ENCODE peak calls at places on chromosomes 1 and 21, in seven cellular contexts. One of them, this sample, is unnamed.

GRCh38 chr1:67684526-67685066 is 405 bp upstream of the GADD45A start:
- DNase-seq in Caki2: no peak
- DNase-seq in stimulated activated naive CD8-positive, alpha-beta T cell treated with anti-CD3 and anti-CD28 coated beads, Interleukin-15, Interleukin-2, amounts not matched to agents 100 U/mL and 50 U/mL, for 24 hours: no peak
- DNase-seq in NB4: no peak
- DNase-seq in AG10803: no peak
- DNase-seq in C1 segment of cervical spinal cord: no peak
- DNase-seq in EH: no peak
- DNase-seq in this sample: no peak

GRCh38 chr1:230825061-230825803 is 43.1 kb downstream of the C1orf198 start:
- DNase-seq in Caki2: peak
- DNase-seq in stimulated activated naive CD8-positive, alpha-beta T cell treated with anti-CD3 and anti-CD28 coated beads, Interleukin-15, Interleukin-2, amounts not matched to agents 100 U/mL and 50 U/mL, for 24 hours: no peak
- DNase-seq in NB4: peak
- DNase-seq in AG10803: peak
- DNase-seq in C1 segment of cervical spinal cord: no peak
- DNase-seq in EH: peak
- DNase-seq in this sample: peak

GRCh38 chr1:172663726-172664125 is 4.8 kb downstream of the FASLG start:
- DNase-seq in Caki2: no peak
- DNase-seq in stimulated activated naive CD8-positive, alpha-beta T cell treated with anti-CD3 and anti-CD28 coated beads, Interleukin-15, Interleukin-2, amounts not matched to agents 100 U/mL and 50 U/mL, for 24 hours: no peak
- DNase-seq in NB4: no peak
- DNase-seq in AG10803: no peak
- DNase-seq in C1 segment of cervical spinal cord: no peak
- DNase-seq in EH: no peak
- DNase-seq in this sample: peak

GRCh38 chr1:94666797-94667196 is 125.2 kb upstream of the F3 start:
- DNase-seq in Caki2: no peak
- DNase-seq in stimulated activated naive CD8-positive, alpha-beta T cell treated with anti-CD3 and anti-CD28 coated beads, Interleukin-15, Interleukin-2, amounts not matched to agents 100 U/mL and 50 U/mL, for 24 hours: no peak
- DNase-seq in NB4: no peak
- DNase-seq in AG10803: no peak
- DNase-seq in C1 segment of cervical spinal cord: no peak
- DNase-seq in EH: no peak
- DNase-seq in this sample: no peak

GRCh38 chr1:171441278-171441677 is 44.1 kb upstream of the PRRC2C start:
- DNase-seq in Caki2: no peak
- DNase-seq in stimulated activated naive CD8-positive, alpha-beta T cell treated with anti-CD3 and anti-CD28 coated beads, Interleukin-15, Interleukin-2, amounts not matched to agents 100 U/mL and 50 U/mL, for 24 hours: no peak
- DNase-seq in NB4: no peak
- DNase-seq in AG10803: peak
- DNase-seq in C1 segment of cervical spinal cord: no peak
- DNase-seq in EH: peak
- DNase-seq in this sample: peak

GRCh38 chr1:150089846-150090520 is 22.4 kb downstream of the VPS45 start:
- DNase-seq in Caki2: no peak
- DNase-seq in stimulated activated naive CD8-positive, alpha-beta T cell treated with anti-CD3 and anti-CD28 coated beads, Interleukin-15, Interleukin-2, amounts not matched to agents 100 U/mL and 50 U/mL, for 24 hours: no peak
- DNase-seq in NB4: peak
- DNase-seq in AG10803: no peak
- DNase-seq in C1 segment of cervical spinal cord: no peak
- DNase-seq in EH: no peak
- DNase-seq in this sample: no peak

GRCh38 chr21:29825936-29826335 is 113.9 kb downstream of the GRIK1 start:
- DNase-seq in Caki2: no peak
- DNase-seq in stimulated activated naive CD8-positive, alpha-beta T cell treated with anti-CD3 and anti-CD28 coated beads, Interleukin-15, Interleukin-2, amounts not matched to agents 100 U/mL and 50 U/mL, for 24 hours: no peak
- DNase-seq in NB4: no peak
- DNase-seq in AG10803: no peak
- DNase-seq in C1 segment of cervical spinal cord: no peak
- DNase-seq in EH: no peak
- DNase-seq in this sample: no peak

GRCh38 chr1:43716559-43717281 is 9.4 kb downstream of the ST3GAL3 start:
- DNase-seq in Caki2: no peak
- DNase-seq in stimulated activated naive CD8-positive, alpha-beta T cell treated with anti-CD3 and anti-CD28 coated beads, Interleukin-15, Interleukin-2, amounts not matched to agents 100 U/mL and 50 U/mL, for 24 hours: no peak
- DNase-seq in NB4: no peak
- DNase-seq in AG10803: peak
- DNase-seq in C1 segment of cervical spinal cord: no peak
- DNase-seq in EH: no peak
- DNase-seq in this sample: no peak

GRCh38 chr1:64848812-64849211 is 103.9 kb downstream of the RAVER2 start:
- DNase-seq in Caki2: no peak
- DNase-seq in stimulated activated naive CD8-positive, alpha-beta T cell treated with anti-CD3 and anti-CD28 coated beads, Interleukin-15, Interleukin-2, amounts not matched to agents 100 U/mL and 50 U/mL, for 24 hours: no peak
- DNase-seq in NB4: no peak
- DNase-seq in AG10803: no peak
- DNase-seq in C1 segment of cervical spinal cord: no peak
- DNase-seq in EH: no peak
- DNase-seq in this sample: no peak

GRCh38 chr21:37944492-37944891 is 28.2 kb upstream of the KCNJ6 start:
- DNase-seq in Caki2: no peak
- DNase-seq in stimulated activated naive CD8-positive, alpha-beta T cell treated with anti-CD3 and anti-CD28 coated beads, Interleukin-15, Interleukin-2, amounts not matched to agents 100 U/mL and 50 U/mL, for 24 hours: no peak
- DNase-seq in NB4: no peak
- DNase-seq in AG10803: no peak
- DNase-seq in C1 segment of cervical spinal cord: no peak
- DNase-seq in EH: no peak
- DNase-seq in this sample: no peak

GRCh38 chr1:24385160-24385939 is 28.2 kb downstream of the STPG1 start:
- DNase-seq in Caki2: no peak
- DNase-seq in stimulated activated naive CD8-positive, alpha-beta T cell treated with anti-CD3 and anti-CD28 coated beads, Interleukin-15, Interleukin-2, amounts not matched to agents 100 U/mL and 50 U/mL, for 24 hours: peak
- DNase-seq in NB4: peak
- DNase-seq in AG10803: peak
- DNase-seq in C1 segment of cervical spinal cord: no peak
- DNase-seq in EH: peak
- DNase-seq in this sample: no peak

GRCh38 chr21:25421327-25422028 is 185.8 kb downstream of the MRPL39 start:
- DNase-seq in Caki2: peak
- DNase-seq in stimulated activated naive CD8-positive, alpha-beta T cell treated with anti-CD3 and anti-CD28 coated beads, Interleukin-15, Interleukin-2, amounts not matched to agents 100 U/mL and 50 U/mL, for 24 hours: peak
- DNase-seq in NB4: peak
- DNase-seq in AG10803: peak
- DNase-seq in C1 segment of cervical spinal cord: no peak
- DNase-seq in EH: peak
- DNase-seq in this sample: peak

GRCh38 chr21:43716376-43717165 is 2.4 kb upstream of the PDXK start:
- DNase-seq in Caki2: peak
- DNase-seq in stimulated activated naive CD8-positive, alpha-beta T cell treated with anti-CD3 and anti-CD28 coated beads, Interleukin-15, Interleukin-2, amounts not matched to agents 100 U/mL and 50 U/mL, for 24 hours: peak
- DNase-seq in NB4: peak
- DNase-seq in AG10803: peak
- DNase-seq in C1 segment of cervical spinal cord: no peak
- DNase-seq in EH: peak
- DNase-seq in this sample: peak

GRCh38 chr1:42957880-42958487 is 684 bp downstream of the SLC2A1 start:
- DNase-seq in Caki2: peak
- DNase-seq in stimulated activated naive CD8-positive, alpha-beta T cell treated with anti-CD3 and anti-CD28 coated beads, Interleukin-15, Interleukin-2, amounts not matched to agents 100 U/mL and 50 U/mL, for 24 hours: peak
- DNase-seq in NB4: peak
- DNase-seq in AG10803: peak
- DNase-seq in C1 segment of cervical spinal cord: no peak
- DNase-seq in EH: peak
- DNase-seq in this sample: peak

GRCh38 chr1:64882574-64883255 is 83.6 kb downstream of the JAK1 start:
- DNase-seq in Caki2: no peak
- DNase-seq in stimulated activated naive CD8-positive, alpha-beta T cell treated with anti-CD3 and anti-CD28 coated beads, Interleukin-15, Interleukin-2, amounts not matched to agents 100 U/mL and 50 U/mL, for 24 hours: no peak
- DNase-seq in NB4: no peak
- DNase-seq in AG10803: no peak
- DNase-seq in C1 segment of cervical spinal cord: no peak
- DNase-seq in EH: no peak
- DNase-seq in this sample: no peak

GRCh38 chr1:165456114-165456513 is 11.2 kb upstream of the RXRG start:
- DNase-seq in Caki2: no peak
- DNase-seq in stimulated activated naive CD8-positive, alpha-beta T cell treated with anti-CD3 and anti-CD28 coated beads, Interleukin-15, Interleukin-2, amounts not matched to agents 100 U/mL and 50 U/mL, for 24 hours: no peak
- DNase-seq in NB4: no peak
- DNase-seq in AG10803: no peak
- DNase-seq in C1 segment of cervical spinal cord: no peak
- DNase-seq in EH: no peak
- DNase-seq in this sample: no peak

GRCh38 chr1:39195166-39196111 is 9.1 kb upstream of the MACF1 start:
- DNase-seq in Caki2: peak
- DNase-seq in stimulated activated naive CD8-positive, alpha-beta T cell treated with anti-CD3 and anti-CD28 coated beads, Interleukin-15, Interleukin-2, amounts not matched to agents 100 U/mL and 50 U/mL, for 24 hours: no peak
- DNase-seq in NB4: no peak
- DNase-seq in AG10803: peak
- DNase-seq in C1 segment of cervical spinal cord: no peak
- DNase-seq in EH: peak
- DNase-seq in this sample: no peak

GRCh38 chr1:114982251-114982650 is 47.4 kb upstream of the TSHB start:
- DNase-seq in Caki2: peak
- DNase-seq in stimulated activated naive CD8-positive, alpha-beta T cell treated with anti-CD3 and anti-CD28 coated beads, Interleukin-15, Interleukin-2, amounts not matched to agents 100 U/mL and 50 U/mL, for 24 hours: no peak
- DNase-seq in NB4: no peak
- DNase-seq in AG10803: no peak
- DNase-seq in C1 segment of cervical spinal cord: no peak
- DNase-seq in EH: no peak
- DNase-seq in this sample: no peak

This sample was measured in RPMI7951.